ENCODE peak calls at places on chromosomes 4 and X, in nine cellular contexts. Y is NCI-H1417; T is HEK293T; Z is GM13977; K is MCF 10A; J is CD4-positive, CD25-positive, alpha-beta regulatory T cell; D is stimulated activated CD4-positive, alpha-beta T cell treated with anti-CD3 and anti-CD28 coated beads, Interleukin-4, amount 100 ng/mL, for 48 hours; A is activated T-helper 9 cell treated with anti-CD3 and anti-CD28 coated beads, Interleukin-2, amount 50 U/mL, for 16 hours; X is CD8-positive, alpha-beta memory T cell. R is an unnamed sample.

GRCh38 chr4:135927651-135928050 is 1604.6 kb downstream of the PCDH18 start:
- DNase-seq in T (no peak), A (no peak), K (peak; percentile 38), J (no peak), Y (no peak), Z (no peak), D (no peak), X (no peak), R (no peak)

GRCh38 chr4:6875431-6875831 is 34.2 kb upstream of the TBC1D14 start:
- DNase-seq in Y (no peak), T (no peak), A (no peak), X (no peak), J (no peak), K (no peak), Z (no peak), D (no peak), R (no peak)

GRCh38 chr4:119627267-119628190 is 1.1 kb downstream of the PDE5A start:
- DNase-seq in D (peak; percentile 36), Y (peak; percentile 59), A (peak; percentile 47), X (peak; percentile 39), K (peak; percentile 61), T (peak; percentile 82), Z (peak; percentile 88), J (peak; percentile 51), R (peak; percentile 50)

GRCh38 chr4:125191252-125191651 is 123.5 kb upstream of the FAT4 start:
- DNase-seq in Y (no peak), X (no peak), J (no peak), K (no peak), Z (no peak), D (no peak), A (no peak), T (no peak), R (no peak)

GRCh38 chr4:40909363-40909876 is 159.7 kb downstream of the NSUN7 start:
- DNase-seq in T (no peak), D (peak; percentile 34), K (peak; percentile 90), A (no peak), J (no peak), Y (no peak), X (no peak), Z (no peak), R (no peak)

GRCh38 chrX:151694661-151695582 is at the start of gene PRRG3:
- DNase-seq in X (no peak), J (no peak), D (no peak), A (no peak), Y (no peak), T (no peak), Z (no peak), K (no peak), R (peak; percentile 17)

GRCh38 chr4:78137538-78137937 is 80.4 kb downstream of the FRAS1 start:
- DNase-seq in A (no peak), K (no peak), X (no peak), D (no peak), Y (no peak), J (no peak), Z (no peak), T (no peak), R (no peak)

GRCh38 chr4:3207531-3208037 is 41.4 kb upstream of the MSANTD1 start:
- DNase-seq in T (no peak), K (peak; percentile 32), X (no peak), D (no peak), Y (no peak), Z (no peak), J (no peak), A (no peak), R (no peak)

GRCh38 chrX:97309717-97310116 is 426.0 kb downstream of the RPA4 start:
- DNase-seq in Y (no peak), A (no peak), K (no peak), T (no peak), Z (no peak), D (no peak), X (no peak), J (no peak), R (no peak)

GRCh38 chr4:173214661-173215060 is 46.0 kb downstream of the GALNT7 start:
- DNase-seq in X (no peak), K (peak; percentile 92), A (no peak), Z (no peak), Y (no peak), J (no peak), T (no peak), D (no peak), R (no peak)

GRCh38 chrX:13092455-13092941 is 48.1 kb upstream of the FAM9C start:
- DNase-seq in X (peak; percentile 62), K (no peak), A (peak; percentile 60), T (no peak), Z (peak; percentile 21), D (peak; percentile 64), J (peak; percentile 78), Y (no peak), R (no peak)

GRCh38 chr4:37803348-37803973 is 23.0 kb upstream of the PGM2 start:
- DNase-seq in D (no peak), T (no peak), Z (peak; percentile 41), J (peak; percentile 50), K (peak; percentile 68), Y (peak; percentile 67), A (no peak), X (no peak), R (no peak)

GRCh38 chrX:130669233-130669632 is 233.8 kb downstream of the ENOX2 start:
- DNase-seq in Y (no peak), J (no peak), K (no peak), A (no peak), T (no peak), D (no peak), Z (no peak), X (no peak), R (no peak)

R was measured in uterus.